ENCODE peak calls at places on chromosomes 3 and 15, in five cellular contexts. Q, P, T, F and A are unnamed samples.

GRCh38 chr15:73930790-73931281 is 4.6 kb downstream of the LOXL1 start:
- DNase-seq in P (no peak), Q (peak; percentile 73), T (no peak), F (peak; percentile 68), A (no peak)

GRCh38 chr3:14121859-14122258 is 2.8 kb downstream of the CHCHD4 start:
- DNase-seq in P (no peak), Q (no peak), F (no peak), T (no peak), A (no peak)

GRCh38 chr3:150699068-150699635 is 4.6 kb downstream of the ERICH6 start:
- DNase-seq in Q (no peak), T (no peak), P (no peak), F (no peak), A (no peak)

GRCh38 chr3:94173667-94174434 is 111.0 kb downstream of the NSUN3 start:
- DNase-seq in T (no peak), P (no peak), Q (no peak), F (no peak), A (no peak)

GRCh38 chr15:89880727-89881126 is 13.1 kb downstream of the AP3S2 start:
- DNase-seq in T (no peak), P (no peak), F (no peak), Q (no peak), A (no peak)

GRCh38 chr3:45311327-45311726 is 77.0 kb upstream of the LARS2 start:
- DNase-seq in F (no peak), P (no peak), T (no peak), Q (no peak), A (no peak)

GRCh38 chr3:135627057-135627456 is 338.5 kb upstream of the PPP2R3A start:
- DNase-seq in Q (no peak), T (no peak), F (no peak), P (no peak), A (no peak)

GRCh38 chr15:95581595-95581994 is 748.9 kb upstream of the NR2F2 start:
- DNase-seq in Q (no peak), P (no peak), F (peak; percentile 44), T (no peak), A (no peak)

GRCh38 chr3:161266731-161267150 is 45.6 kb downstream of the NMD3 start:
- DNase-seq in T (no peak), F (no peak), P (no peak), Q (no peak), A (no peak)

GRCh38 chr3:182420741-182421140 is 372.6 kb upstream of the ATP11B start:
- DNase-seq in Q (no peak), P (no peak), T (no peak), F (no peak), A (no peak)

GRCh38 chr3:54859204-54859603 is 68.7 kb downstream of the LRTM1 start:
- DNase-seq in T (no peak), F (no peak), P (no peak), Q (no peak), A (no peak)